ENCODE peak calls at places on chromosomes 4 and X, in seven cellular contexts. One of them, this sample, is unnamed.

GRCh38 chr4:81465668-81466357 is 5.9 kb downstream of the RASGEF1B start:
- DNase-seq in nephron progenitor cell: no peak
- DNase-seq in activated CD4-positive, alpha-beta T cell treated with anti-CD3 and anti-CD28 coated beads for 24 hours: no peak
- DNase-seq in coronary artery: no peak
- DNase-seq in NCI-H748 treated with DMSO at 0.1 percent for 48 hours: peak
- DNase-seq in brain microvascular endothelial cell: no peak
- DNase-seq in posterior cingulate gyrus: no peak
- DNase-seq in this sample: no peak

GRCh38 chr4:26273308-26273980 is 47.4 kb upstream of the RBPJ start:
- DNase-seq in nephron progenitor cell: peak
- DNase-seq in activated CD4-positive, alpha-beta T cell treated with anti-CD3 and anti-CD28 coated beads for 24 hours: no peak
- DNase-seq in coronary artery: no peak
- DNase-seq in NCI-H748 treated with DMSO at 0.1 percent for 48 hours: no peak
- DNase-seq in brain microvascular endothelial cell: no peak
- DNase-seq in posterior cingulate gyrus: no peak
- DNase-seq in this sample: no peak

GRCh38 chrX:15349046-15349445 is 13.7 kb upstream of the PIGA start:
- DNase-seq in nephron progenitor cell: peak
- DNase-seq in activated CD4-positive, alpha-beta T cell treated with anti-CD3 and anti-CD28 coated beads for 24 hours: no peak
- DNase-seq in coronary artery: no peak
- DNase-seq in NCI-H748 treated with DMSO at 0.1 percent for 48 hours: peak
- DNase-seq in brain microvascular endothelial cell: peak
- DNase-seq in posterior cingulate gyrus: no peak
- DNase-seq in this sample: peak

GRCh38 chr4:45317276-45317675 is 590.9 kb upstream of the GNPDA2 start:
- DNase-seq in nephron progenitor cell: no peak
- DNase-seq in activated CD4-positive, alpha-beta T cell treated with anti-CD3 and anti-CD28 coated beads for 24 hours: no peak
- DNase-seq in coronary artery: no peak
- DNase-seq in NCI-H748 treated with DMSO at 0.1 percent for 48 hours: no peak
- DNase-seq in brain microvascular endothelial cell: no peak
- DNase-seq in posterior cingulate gyrus: no peak
- DNase-seq in this sample: no peak

GRCh38 chrX:44314259-44314734 is 29.2 kb downstream of the EFHC2 start:
- DNase-seq in nephron progenitor cell: no peak
- DNase-seq in activated CD4-positive, alpha-beta T cell treated with anti-CD3 and anti-CD28 coated beads for 24 hours: no peak
- DNase-seq in coronary artery: no peak
- DNase-seq in NCI-H748 treated with DMSO at 0.1 percent for 48 hours: no peak
- DNase-seq in brain microvascular endothelial cell: peak
- DNase-seq in posterior cingulate gyrus: no peak
- DNase-seq in this sample: no peak

GRCh38 chrX:129980043-129980442 is 2.4 kb upstream of the BCORL1 start:
- DNase-seq in nephron progenitor cell: peak
- DNase-seq in activated CD4-positive, alpha-beta T cell treated with anti-CD3 and anti-CD28 coated beads for 24 hours: no peak
- DNase-seq in coronary artery: no peak
- DNase-seq in NCI-H748 treated with DMSO at 0.1 percent for 48 hours: no peak
- DNase-seq in brain microvascular endothelial cell: no peak
- DNase-seq in posterior cingulate gyrus: no peak
- DNase-seq in this sample: peak

GRCh38 chrX:66074920-66075879 is 35.3 kb upstream of the VSIG4 start:
- DNase-seq in nephron progenitor cell: no peak
- DNase-seq in activated CD4-positive, alpha-beta T cell treated with anti-CD3 and anti-CD28 coated beads for 24 hours: peak
- DNase-seq in coronary artery: peak
- DNase-seq in NCI-H748 treated with DMSO at 0.1 percent for 48 hours: no peak
- DNase-seq in brain microvascular endothelial cell: no peak
- DNase-seq in posterior cingulate gyrus: no peak
- DNase-seq in this sample: no peak

GRCh38 chr4:147965056-147965455 is 233.2 kb downstream of the ARHGAP10 start:
- DNase-seq in nephron progenitor cell: no peak
- DNase-seq in activated CD4-positive, alpha-beta T cell treated with anti-CD3 and anti-CD28 coated beads for 24 hours: no peak
- DNase-seq in coronary artery: no peak
- DNase-seq in NCI-H748 treated with DMSO at 0.1 percent for 48 hours: no peak
- DNase-seq in brain microvascular endothelial cell: no peak
- DNase-seq in posterior cingulate gyrus: no peak
- DNase-seq in this sample: no peak

GRCh38 chrX:69603566-69604194 is 12.2 kb upstream of the EDA start:
- DNase-seq in nephron progenitor cell: peak
- DNase-seq in activated CD4-positive, alpha-beta T cell treated with anti-CD3 and anti-CD28 coated beads for 24 hours: no peak
- DNase-seq in coronary artery: no peak
- DNase-seq in NCI-H748 treated with DMSO at 0.1 percent for 48 hours: no peak
- DNase-seq in brain microvascular endothelial cell: no peak
- DNase-seq in posterior cingulate gyrus: no peak
- DNase-seq in this sample: no peak

This sample was measured in WERI-Rb-1.